ENCODE peak calls at places on chromosomes 6 and 20, in four cellular contexts. One of them, this sample, is unnamed.

GRCh38 chr20:58131581-58132142 is 96.8 kb downstream of the ANKRD60 start:
- DNase-seq in fibroblast of lung: peak; percentile 84
- DNase-seq in bronchial epithelial cell: peak; percentile 77
- DNase-seq in hepatocyte: no peak
- DNase-seq in this sample: no peak

GRCh38 chr20:58389324-58389967 is 417 bp downstream of the VAPB start:
- DNase-seq in fibroblast of lung: peak; percentile 31
- DNase-seq in bronchial epithelial cell: no peak
- DNase-seq in hepatocyte: peak; percentile 75
- DNase-seq in this sample: no peak

GRCh38 chr6:111752476-111752875 is 120.8 kb downstream of the FYN start:
- DNase-seq in fibroblast of lung: no peak
- DNase-seq in bronchial epithelial cell: no peak
- DNase-seq in hepatocyte: no peak
- DNase-seq in this sample: peak; percentile 27

GRCh38 chr6:12232339-12232738 is 57.8 kb upstream of the EDN1 start:
- DNase-seq in fibroblast of lung: peak; percentile 39
- DNase-seq in bronchial epithelial cell: no peak
- DNase-seq in hepatocyte: no peak
- DNase-seq in this sample: no peak

GRCh38 chr6:25366785-25367657 is 87.8 kb downstream of the CARMIL1 start:
- DNase-seq in fibroblast of lung: no peak
- DNase-seq in bronchial epithelial cell: peak; percentile 73
- DNase-seq in hepatocyte: no peak
- DNase-seq in this sample: no peak

GRCh38 chr20:50579511-50579910 is 69.3 kb downstream of the PTPN1 start:
- DNase-seq in fibroblast of lung: no peak
- DNase-seq in bronchial epithelial cell: no peak
- DNase-seq in hepatocyte: no peak
- DNase-seq in this sample: no peak

GRCh38 chr6:51608932-51609331 is 478.5 kb downstream of the PKHD1 start:
- DNase-seq in fibroblast of lung: no peak
- DNase-seq in bronchial epithelial cell: no peak
- DNase-seq in hepatocyte: no peak
- DNase-seq in this sample: no peak

GRCh38 chr20:1734269-1734858 is 76.8 kb upstream of the SIRPG start:
- DNase-seq in fibroblast of lung: no peak
- DNase-seq in bronchial epithelial cell: peak; percentile 40
- DNase-seq in hepatocyte: no peak
- DNase-seq in this sample: no peak

GRCh38 chr6:93416575-93417420 is 2.6 kb downstream of the EPHA7 start:
- DNase-seq in fibroblast of lung: peak; percentile 30
- DNase-seq in bronchial epithelial cell: no peak
- DNase-seq in hepatocyte: peak; percentile 57
- DNase-seq in this sample: peak; percentile 46

GRCh38 chr20:57654998-57655811 is 35.0 kb upstream of the ZBP1 start:
- DNase-seq in fibroblast of lung: no peak
- DNase-seq in bronchial epithelial cell: no peak
- DNase-seq in hepatocyte: no peak
- DNase-seq in this sample: peak; percentile 18

GRCh38 chr6:105068407-105068806 is 111.4 kb downstream of the POPDC3 start:
- DNase-seq in fibroblast of lung: no peak
- DNase-seq in bronchial epithelial cell: no peak
- DNase-seq in hepatocyte: no peak
- DNase-seq in this sample: no peak

GRCh38 chr20:20452254-20452676 is 84.4 kb downstream of the INSM1 start:
- DNase-seq in fibroblast of lung: peak; percentile 79
- DNase-seq in bronchial epithelial cell: peak; percentile 84
- DNase-seq in hepatocyte: peak; percentile 16
- DNase-seq in this sample: peak; percentile 94
- TF ChIP-seq CTCF in fibroblast of lung: no peak
- TF ChIP-seq CTCF in bronchial epithelial cell: no peak
- TF ChIP-seq CTCF in hepatocyte: no peak
- TF ChIP-seq CTCF in this sample: peak; percentile 27

GRCh38 chr6:40713002-40713719 is 126.0 kb upstream of the LRFN2 start:
- DNase-seq in fibroblast of lung: no peak
- DNase-seq in bronchial epithelial cell: no peak
- DNase-seq in hepatocyte: no peak
- DNase-seq in this sample: no peak
- TF ChIP-seq CTCF in fibroblast of lung: peak; percentile 10
- TF ChIP-seq CTCF in bronchial epithelial cell: no peak
- TF ChIP-seq CTCF in hepatocyte: no peak
- TF ChIP-seq CTCF in this sample: no peak

DNA sequence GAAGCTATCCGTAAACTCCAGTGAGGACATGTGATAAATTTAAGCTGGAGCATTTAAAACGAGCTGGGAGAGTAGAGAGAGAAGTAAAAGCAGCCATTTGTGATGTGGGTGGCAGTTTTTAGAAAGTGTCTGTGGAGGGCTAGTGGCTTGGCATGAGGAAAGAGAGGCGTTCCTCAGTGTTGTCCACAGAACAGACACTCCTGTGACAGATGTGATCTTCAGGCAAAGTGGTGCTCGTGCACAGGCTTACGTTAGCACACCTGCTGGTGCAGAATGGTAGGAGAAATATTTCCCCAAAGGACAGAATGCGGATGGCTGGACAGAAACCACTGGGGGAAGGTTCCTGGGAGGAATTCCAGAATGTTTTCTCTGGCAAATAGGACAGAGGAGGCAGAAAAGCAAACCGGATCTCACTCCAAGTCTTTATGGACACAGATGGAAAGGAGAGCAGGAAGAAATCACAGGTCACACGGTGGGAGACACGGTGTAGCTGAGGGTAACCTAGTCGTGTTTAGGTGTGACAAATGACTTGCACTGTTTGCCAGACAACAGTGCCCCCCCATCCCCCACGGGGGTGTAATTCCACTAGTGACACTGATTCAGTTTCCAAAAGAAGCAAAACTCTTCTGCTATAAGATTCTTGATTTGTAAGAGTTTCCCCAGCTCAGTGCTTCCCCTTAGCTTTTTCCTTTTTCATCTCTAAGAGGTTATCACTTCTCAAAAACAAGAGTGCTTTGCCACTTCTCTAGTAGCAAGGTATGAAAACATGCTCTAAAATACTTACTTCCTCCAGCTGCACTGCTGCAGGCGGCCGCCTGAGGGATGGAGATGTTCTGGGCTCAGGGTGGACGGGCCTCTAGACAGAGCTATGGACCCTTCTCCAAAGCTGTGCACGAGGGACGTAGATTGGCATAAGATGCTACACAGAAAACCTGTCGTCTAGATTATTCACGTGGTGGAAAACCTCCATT is 293.2 kb downstream of the QKI start:
- DNase-seq in fibroblast of lung: no peak
- DNase-seq in bronchial epithelial cell: no peak
- DNase-seq in hepatocyte: no peak
- DNase-seq in this sample: no peak
- TF ChIP-seq CTCF in fibroblast of lung: no peak
- TF ChIP-seq CTCF in bronchial epithelial cell: no peak
- TF ChIP-seq CTCF in hepatocyte: no peak
- TF ChIP-seq CTCF in this sample: no peak

DNA sequence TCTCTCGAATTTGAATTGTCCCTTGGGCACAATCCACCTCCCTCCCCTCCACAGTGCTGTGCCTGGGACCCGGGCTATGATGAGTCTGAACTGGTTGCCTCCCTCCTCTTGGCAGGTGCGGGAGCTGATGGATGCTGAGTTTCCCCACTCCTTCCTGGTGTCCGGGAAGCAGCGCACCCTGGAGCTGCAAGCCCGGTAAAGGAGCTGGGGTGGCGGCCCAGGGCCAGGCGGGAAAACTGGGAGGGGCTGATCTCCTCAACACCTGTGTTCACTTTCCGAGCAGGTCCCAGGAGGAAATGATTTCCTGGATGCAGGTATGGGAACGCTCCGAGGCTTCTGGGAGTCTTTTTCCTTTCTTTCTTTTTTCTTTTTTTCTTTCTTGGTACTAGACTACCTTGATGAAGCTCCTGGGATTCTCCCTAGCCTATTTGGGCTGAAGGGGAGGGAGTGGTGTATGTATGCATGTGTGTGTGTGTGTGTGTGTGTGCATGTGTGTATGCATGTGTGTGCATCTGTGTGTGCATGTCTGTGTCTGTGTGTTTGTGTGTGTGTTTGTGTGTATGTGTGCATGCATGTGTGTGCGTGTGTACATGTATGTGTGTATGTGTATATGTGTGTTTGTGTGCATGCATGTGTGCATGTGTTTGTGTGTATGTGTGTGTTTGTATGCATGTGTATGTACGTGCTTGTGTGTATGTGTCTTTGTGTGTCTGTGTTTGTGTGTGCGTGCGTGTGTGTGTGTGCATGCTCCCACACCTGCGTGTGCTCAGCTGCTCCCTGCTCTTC is 15.2 kb downstream of the FGD2 start:
- DNase-seq in fibroblast of lung: no peak
- DNase-seq in bronchial epithelial cell: no peak
- DNase-seq in hepatocyte: peak; percentile 44
- DNase-seq in this sample: no peak
- TF ChIP-seq CTCF in fibroblast of lung: no peak
- TF ChIP-seq CTCF in bronchial epithelial cell: no peak
- TF ChIP-seq CTCF in hepatocyte: no peak
- TF ChIP-seq CTCF in this sample: no peak

GRCh38 chr6:142071981-142072380 is 60.7 kb upstream of the GJE1 start:
- DNase-seq in fibroblast of lung: no peak
- DNase-seq in bronchial epithelial cell: no peak
- DNase-seq in hepatocyte: no peak
- DNase-seq in this sample: no peak
- TF ChIP-seq CTCF in fibroblast of lung: no peak
- TF ChIP-seq CTCF in bronchial epithelial cell: no peak
- TF ChIP-seq CTCF in hepatocyte: no peak
- TF ChIP-seq CTCF in this sample: no peak

DNA sequence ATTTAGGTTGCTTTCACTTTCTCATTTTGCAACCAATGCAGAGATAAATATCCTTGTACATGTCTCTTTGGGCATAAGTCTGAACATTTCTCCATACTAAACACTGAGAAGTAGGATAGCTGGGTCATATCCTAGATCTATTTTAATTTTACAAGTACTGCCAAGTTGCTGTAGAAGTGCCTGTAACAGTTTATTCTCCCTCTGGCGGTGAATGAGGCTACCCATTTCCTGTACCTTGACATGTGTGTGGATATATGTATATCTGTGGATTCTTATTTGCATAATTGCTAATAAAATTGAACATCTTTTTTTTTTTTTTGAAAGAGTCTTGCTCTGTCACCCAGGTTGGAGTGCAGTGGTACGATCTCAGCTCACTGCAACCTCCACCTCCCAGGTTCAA is 48.0 kb upstream of the PNRC1 start:
- DNase-seq in fibroblast of lung: peak; percentile 57
- DNase-seq in bronchial epithelial cell: no peak
- DNase-seq in hepatocyte: no peak
- DNase-seq in this sample: no peak
- TF ChIP-seq CTCF in fibroblast of lung: no peak
- TF ChIP-seq CTCF in bronchial epithelial cell: no peak
- TF ChIP-seq CTCF in hepatocyte: no peak
- TF ChIP-seq CTCF in this sample: no peak

DNA sequence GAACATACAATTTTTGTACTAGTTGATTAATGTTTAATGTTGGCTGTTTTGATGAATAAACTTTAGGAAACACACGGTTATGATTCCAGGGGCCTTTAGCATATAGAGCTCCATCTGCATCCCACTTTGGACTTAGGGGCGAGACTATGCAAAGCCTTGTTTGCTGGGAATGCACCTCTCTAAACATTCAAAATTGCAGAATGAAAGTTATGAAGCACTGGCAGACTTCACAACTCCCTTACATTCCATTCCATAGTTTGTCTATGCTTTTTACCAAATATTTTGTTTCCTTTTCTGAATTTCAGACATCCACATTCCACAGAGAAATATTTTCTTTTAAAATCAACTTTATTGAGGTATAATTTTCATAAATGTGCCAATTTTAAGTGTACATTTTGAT is 10.3 kb upstream of the TCP11 start:
- DNase-seq in fibroblast of lung: no peak
- DNase-seq in bronchial epithelial cell: no peak
- DNase-seq in hepatocyte: no peak
- DNase-seq in this sample: no peak
- TF ChIP-seq CTCF in fibroblast of lung: no peak
- TF ChIP-seq CTCF in bronchial epithelial cell: no peak
- TF ChIP-seq CTCF in hepatocyte: no peak
- TF ChIP-seq CTCF in this sample: no peak

DNA sequence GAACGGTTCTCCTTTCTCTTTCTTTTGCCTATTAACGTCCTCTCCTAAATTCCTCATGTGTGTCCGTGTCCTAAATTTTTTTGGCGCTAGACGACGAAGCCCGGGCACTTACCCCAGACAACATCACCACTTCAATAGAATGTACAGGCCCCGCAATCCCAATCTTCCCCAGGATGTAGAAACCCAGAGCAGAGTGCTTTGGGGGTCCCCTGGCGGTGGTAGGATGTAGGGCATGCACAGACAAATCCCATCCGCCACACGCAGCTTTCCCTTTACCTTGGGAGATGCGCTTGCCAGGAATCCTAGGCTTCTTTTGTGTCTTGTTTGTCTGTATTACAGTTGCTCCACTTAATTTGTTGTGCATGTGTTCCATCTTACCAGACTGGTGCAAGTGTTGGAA is 417.3 kb upstream of the ARID1B start:
- DNase-seq in fibroblast of lung: no peak
- DNase-seq in bronchial epithelial cell: no peak
- DNase-seq in hepatocyte: no peak
- DNase-seq in this sample: no peak
- TF ChIP-seq CTCF in fibroblast of lung: no peak
- TF ChIP-seq CTCF in bronchial epithelial cell: no peak
- TF ChIP-seq CTCF in hepatocyte: no peak
- TF ChIP-seq CTCF in this sample: no peak